ENCODE peak calls at places on chromosomes 1 and 21, in five cellular contexts. Z, U, I, P and W are unnamed samples.

GRCh38 chr1:234488054-234488953 is 9.3 kb upstream of the TARBP1 start:
- DNase-seq in Z (no peak), U (no peak), I (no peak), P (no peak), W (no peak)

GRCh38 chr1:32266926-32267645 is 16.0 kb downstream of the LCK start:
- DNase-seq in Z (no peak), U (no peak), I (no peak), P (peak), W (no peak)

GRCh38 chr21:22120616-22121266 is 1122.5 kb downstream of the NCAM2 start:
- DNase-seq in Z (peak), U (no peak), I (no peak), P (no peak), W (peak)

GRCh38 chr1:31910933-31911332 is 27.2 kb downstream of the PTP4A2 start:
- DNase-seq in Z (no peak), U (no peak), I (no peak), P (no peak), W (no peak)

GRCh38 chr1:229953736-229954326 is 113.2 kb upstream of the GALNT2 start:
- DNase-seq in Z (no peak), U (no peak), I (no peak), P (no peak), W (no peak)

GRCh38 chr1:37485902-37486679 is 11.7 kb downstream of the ZC3H12A start:
- DNase-seq in Z (no peak), U (no peak), I (no peak), P (no peak), W (no peak)

GRCh38 chr1:178919581-178919980 is 48.7 kb upstream of the ANGPTL1 start:
- DNase-seq in Z (no peak), U (no peak), I (no peak), P (no peak), W (no peak)

GRCh38 chr1:151898519-151898991 is 10.8 kb downstream of the THEM4 start:
- DNase-seq in Z (no peak), U (no peak), I (peak), P (no peak), W (no peak)

GRCh38 chr1:89733748-89734147 is 87.1 kb upstream of the LRRC8D start:
- DNase-seq in Z (no peak), U (no peak), I (no peak), P (no peak), W (no peak)

GRCh38 chr1:15386128-15386824 is 23.4 kb upstream of the EFHD2 start:
- DNase-seq in Z (peak), U (peak), I (no peak), P (no peak), W (no peak)

GRCh38 chr21:34363733-34364132 is at the start of gene KCNE2:
- DNase-seq in Z (peak), U (no peak), I (no peak), P (no peak), W (no peak)

GRCh38 chr1:47780469-47780995 is 216.7 kb downstream of the TRABD2B start:
- DNase-seq in Z (no peak), U (no peak), I (no peak), P (no peak), W (no peak)

GRCh38 chr1:35539073-35539823 is 18.0 kb downstream of the KIAA0319L start:
- DNase-seq in Z (no peak), U (no peak), I (peak), P (no peak), W (no peak)

GRCh38 chr1:201893431-201893830 is 4.7 kb downstream of the SHISA4 start:
- DNase-seq in Z (no peak), U (no peak), I (no peak), P (no peak), W (no peak)

GRCh38 chr1:230958370-230958769 is 20.3 kb downstream of the TTC13 start:
- DNase-seq in Z (no peak), U (no peak), I (no peak), P (no peak), W (no peak)

GRCh38 chr21:23111070-23111605 is 2112.9 kb downstream of the NCAM2 start:
- DNase-seq in Z (no peak), U (no peak), I (no peak), P (no peak), W (no peak)

GRCh38 chr1:228341814-228342626 is 64.6 kb downstream of the TRIM11 start:
- DNase-seq in Z (peak), U (peak), I (no peak), P (no peak), W (no peak)

GRCh38 chr1:93807301-93807930 is 71.6 kb downstream of the DNTTIP2 start:
- DNase-seq in Z (peak), U (no peak), I (no peak), P (peak), W (no peak)

GRCh38 chr1:210313046-210313445 is 15.7 kb upstream of the HHAT start:
- DNase-seq in Z (no peak), U (no peak), I (no peak), P (no peak), W (no peak)

GRCh38 chr1:8625981-8626898 is 191.2 kb downstream of the RERE start:
- DNase-seq in Z (no peak), U (no peak), I (no peak), P (peak), W (peak)

GRCh38 chr1:109256971-109257681 is 7.8 kb downstream of the CELSR2 start:
- DNase-seq in Z (no peak), U (no peak), I (no peak), P (peak), W (no peak)

GRCh38 chr1:207021876-207022596 is 10.5 kb downstream of the C1orf116 start:
- DNase-seq in Z (no peak), U (no peak), I (no peak), P (no peak), W (no peak)

GRCh38 chr1:43786975-43787374 is 79.6 kb downstream of the ST3GAL3 start:
- DNase-seq in Z (no peak), U (no peak), I (no peak), P (peak), W (peak)

GRCh38 chr21:43304206-43304605 is 122.7 kb downstream of the SIK1 start:
- DNase-seq in Z (no peak), U (no peak), I (no peak), P (no peak), W (no peak)

GRCh38 chr1:53377438-53377841 is 49.6 kb upstream of the LRP8 start:
- DNase-seq in Z (peak), U (no peak), I (no peak), P (no peak), W (no peak)

GRCh38 chr1:103525607-103526507 is at the start of gene RNPC3:
- DNase-seq in Z (peak), U (peak), I (peak), P (peak), W (peak)

GRCh38 chr1:232765536-232765935 is 39.7 kb upstream of the MAP10 start:
- DNase-seq in Z (no peak), U (no peak), I (no peak), P (no peak), W (no peak)

GRCh38 chr1:58964428-58964827 is 180.6 kb upstream of the JUN start:
- DNase-seq in Z (no peak), U (no peak), I (no peak), P (no peak), W (no peak)

GRCh38 chr1:210246447-210246846 is 13.9 kb downstream of the SERTAD4 start:
- DNase-seq in Z (no peak), U (no peak), I (no peak), P (peak), W (no peak)

GRCh38 chr1:245272676-245273075 is 117.9 kb downstream of the KIF26B start:
- DNase-seq in Z (no peak), U (no peak), I (no peak), P (no peak), W (no peak)

DNA sequence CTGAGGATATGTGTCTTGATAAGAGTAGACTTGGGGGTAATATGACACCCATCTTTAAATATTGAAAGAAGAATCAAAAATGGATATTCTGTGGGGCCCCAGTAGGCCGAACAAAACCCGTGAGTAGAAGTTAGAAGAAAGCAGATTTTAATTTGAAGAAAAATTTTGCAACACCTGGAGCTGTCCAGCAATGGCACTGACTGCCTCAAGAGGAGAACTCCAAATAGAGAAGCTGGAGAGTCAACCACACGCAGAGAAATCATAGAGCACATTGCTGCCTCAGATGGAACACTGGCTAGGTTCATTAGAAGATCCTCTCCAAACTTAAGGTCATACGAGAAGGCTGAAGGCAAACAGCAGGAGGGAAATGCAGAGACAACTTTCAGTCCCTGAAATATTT is 6.8 kb downstream of the NHLH1 start:
- DNase-seq in Z (no peak), U (no peak), I (no peak), P (peak), W (no peak)
- H3K27ac ChIP-seq in Z (no peak), U (no peak), I (no peak), P (no peak), W (no peak)

DNA sequence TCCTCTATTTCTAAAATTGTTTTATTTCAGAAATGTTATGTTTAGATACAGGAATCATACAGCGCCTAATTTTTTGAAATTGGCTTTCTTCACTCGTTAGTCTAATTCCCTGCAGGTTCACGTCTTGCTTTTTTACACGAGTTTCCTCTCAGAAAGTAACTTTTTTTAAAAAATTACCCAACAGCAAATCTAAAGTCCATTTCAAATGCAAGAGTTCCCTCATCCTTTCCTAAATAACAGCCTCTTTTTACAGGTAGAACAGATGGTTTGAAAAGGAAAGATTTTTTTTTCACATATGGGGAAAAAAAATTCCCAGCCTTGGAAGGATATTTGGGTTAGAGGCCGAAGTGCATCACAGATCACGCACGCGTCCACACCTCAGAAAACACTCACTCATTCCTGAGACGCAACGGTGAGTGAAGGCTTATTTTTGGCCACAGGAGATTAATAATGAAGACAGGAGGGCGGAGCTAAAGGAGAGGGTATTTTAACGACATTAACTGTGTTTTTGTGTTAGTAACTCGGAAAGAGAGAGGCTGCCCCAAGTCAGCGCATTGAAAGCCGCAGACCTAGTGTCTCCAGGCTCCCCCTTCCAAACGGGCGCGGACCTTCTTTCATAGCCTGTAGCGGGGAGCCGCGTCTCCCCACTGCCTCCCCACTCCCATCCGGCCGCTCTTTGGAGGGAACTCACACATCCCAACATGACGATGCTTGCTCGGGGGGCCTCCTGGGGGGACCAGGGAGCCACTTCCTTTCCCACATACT is 936 bp upstream of the RIPK4 start:
- DNase-seq in Z (peak), U (no peak), I (no peak), P (peak), W (peak)
- H3K27ac ChIP-seq in Z (no peak), U (no peak), I (no peak), P (no peak), W (peak)

DNA sequence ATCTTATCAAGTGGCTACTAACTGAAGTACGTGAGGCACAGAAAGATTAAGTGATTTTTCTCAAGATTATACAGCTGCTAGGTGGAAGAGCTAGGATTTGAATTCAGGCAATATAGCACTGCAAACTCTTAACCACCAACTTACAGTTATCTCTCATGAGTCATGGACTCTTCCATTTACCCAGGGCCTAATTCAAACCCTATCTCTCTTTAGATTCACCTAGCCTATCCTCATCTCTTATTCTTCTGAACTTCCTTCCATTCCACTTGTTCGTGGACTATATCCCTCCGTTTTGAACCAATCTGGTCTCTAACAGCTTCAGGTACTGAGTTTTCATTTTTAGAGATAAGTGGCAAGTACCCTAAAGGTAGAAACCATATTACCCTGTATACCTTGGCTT is 92.8 kb upstream of the DMRTA2 start:
- DNase-seq in Z (no peak), U (no peak), I (no peak), P (peak), W (no peak)
- H3K27ac ChIP-seq in Z (no peak), U (no peak), I (no peak), P (no peak), W (no peak)

GRCh38 chr1:3423896-3424610 is 30.4 kb upstream of the ARHGEF16 start:
- DNase-seq in Z (no peak), U (no peak), I (no peak), P (no peak), W (no peak)
- H3K27ac ChIP-seq in Z (no peak), U (peak), I (no peak), P (no peak), W (peak)